ENCODE peak calls at places on chromosomes 13 and 19, in nine cellular contexts. One of them, this sample, is unnamed.

GRCh38 chr19:5954293-5954692 is 23.6 kb downstream of the RANBP3 start:
- DNase-seq in GM12891: no peak
- DNase-seq in psoas muscle: no peak
- DNase-seq in brain microvascular endothelial cell: no peak
- DNase-seq in GM13977: no peak
- DNase-seq in activated T-cell treated with anti-CD3 and anti-CD28 coated beads, Interleukin-2, amount 50 U/mL, for 72 hours: no peak
- DNase-seq in ovary: no peak
- DNase-seq in NCI-H2029: peak
- DNase-seq in mesendoderm: no peak
- DNase-seq in this sample: no peak

GRCh38 chr13:114147803-114148520 is 15.5 kb upstream of the RASA3 start:
- DNase-seq in GM13977: no peak
- DNase-seq in brain microvascular endothelial cell: no peak
- DNase-seq in ovary: no peak
- DNase-seq in GM12891: no peak
- DNase-seq in activated T-cell treated with anti-CD3 and anti-CD28 coated beads, Interleukin-2, amount 50 U/mL, for 72 hours: no peak
- DNase-seq in psoas muscle: no peak
- DNase-seq in NCI-H2029: no peak
- DNase-seq in mesendoderm: no peak
- DNase-seq in this sample: no peak

GRCh38 chr19:347946-348861 is 3.6 kb upstream of the MIER2 start:
- DNase-seq in GM13977: no peak
- DNase-seq in NCI-H2029: no peak
- DNase-seq in activated T-cell treated with anti-CD3 and anti-CD28 coated beads, Interleukin-2, amount 50 U/mL, for 72 hours: no peak
- DNase-seq in mesendoderm: peak
- DNase-seq in GM12891: no peak
- DNase-seq in brain microvascular endothelial cell: no peak
- DNase-seq in psoas muscle: no peak
- DNase-seq in ovary: no peak
- DNase-seq in this sample: no peak

GRCh38 chr13:22128413-22129198 is 457.7 kb downstream of the FGF9 start:
- DNase-seq in mesendoderm: no peak
- DNase-seq in brain microvascular endothelial cell: no peak
- DNase-seq in ovary: no peak
- DNase-seq in GM13977: no peak
- DNase-seq in NCI-H2029: no peak
- DNase-seq in GM12891: no peak
- DNase-seq in psoas muscle: no peak
- DNase-seq in activated T-cell treated with anti-CD3 and anti-CD28 coated beads, Interleukin-2, amount 50 U/mL, for 72 hours: no peak
- DNase-seq in this sample: no peak

GRCh38 chr19:18453269-18454024 is 15.5 kb upstream of the ISYNA1 start:
- DNase-seq in GM13977: no peak
- DNase-seq in psoas muscle: no peak
- DNase-seq in mesendoderm: no peak
- DNase-seq in GM12891: no peak
- DNase-seq in ovary: no peak
- DNase-seq in activated T-cell treated with anti-CD3 and anti-CD28 coated beads, Interleukin-2, amount 50 U/mL, for 72 hours: no peak
- DNase-seq in NCI-H2029: peak
- DNase-seq in brain microvascular endothelial cell: no peak
- DNase-seq in this sample: no peak

GRCh38 chr19:923551-924211 is 2.2 kb upstream of the ARID3A start:
- DNase-seq in NCI-H2029: no peak
- DNase-seq in brain microvascular endothelial cell: no peak
- DNase-seq in GM13977: no peak
- DNase-seq in psoas muscle: no peak
- DNase-seq in ovary: peak
- DNase-seq in GM12891: no peak
- DNase-seq in mesendoderm: no peak
- DNase-seq in activated T-cell treated with anti-CD3 and anti-CD28 coated beads, Interleukin-2, amount 50 U/mL, for 72 hours: no peak
- DNase-seq in this sample: no peak

GRCh38 chr19:1237027-1237659 is 662 bp downstream of the CBARP start:
- DNase-seq in NCI-H2029: no peak
- DNase-seq in brain microvascular endothelial cell: no peak
- DNase-seq in activated T-cell treated with anti-CD3 and anti-CD28 coated beads, Interleukin-2, amount 50 U/mL, for 72 hours: no peak
- DNase-seq in psoas muscle: no peak
- DNase-seq in ovary: peak
- DNase-seq in GM12891: no peak
- DNase-seq in GM13977: no peak
- DNase-seq in mesendoderm: no peak
- DNase-seq in this sample: no peak

GRCh38 chr13:71865858-71866172 is 1.2 kb downstream of the DACH1 start:
- DNase-seq in mesendoderm: peak
- DNase-seq in GM13977: peak
- DNase-seq in brain microvascular endothelial cell: no peak
- DNase-seq in psoas muscle: no peak
- DNase-seq in ovary: no peak
- DNase-seq in NCI-H2029: no peak
- DNase-seq in GM12891: no peak
- DNase-seq in activated T-cell treated with anti-CD3 and anti-CD28 coated beads, Interleukin-2, amount 50 U/mL, for 72 hours: peak
- DNase-seq in this sample: no peak

GRCh38 chr13:76820759-76821158 is 65.4 kb downstream of the KCTD12 start:
- DNase-seq in mesendoderm: peak
- DNase-seq in psoas muscle: peak
- DNase-seq in GM13977: no peak
- DNase-seq in NCI-H2029: no peak
- DNase-seq in ovary: peak
- DNase-seq in GM12891: no peak
- DNase-seq in activated T-cell treated with anti-CD3 and anti-CD28 coated beads, Interleukin-2, amount 50 U/mL, for 72 hours: no peak
- DNase-seq in brain microvascular endothelial cell: no peak
- DNase-seq in this sample: no peak

GRCh38 chr13:99429670-99430069 is 71.6 kb upstream of the TM9SF2 start:
- DNase-seq in psoas muscle: no peak
- DNase-seq in mesendoderm: no peak
- DNase-seq in brain microvascular endothelial cell: no peak
- DNase-seq in GM12891: no peak
- DNase-seq in activated T-cell treated with anti-CD3 and anti-CD28 coated beads, Interleukin-2, amount 50 U/mL, for 72 hours: no peak
- DNase-seq in NCI-H2029: no peak
- DNase-seq in ovary: no peak
- DNase-seq in GM13977: no peak
- DNase-seq in this sample: no peak

GRCh38 chr13:52833261-52833660 is 15.2 kb downstream of the PCDH8 start:
- DNase-seq in activated T-cell treated with anti-CD3 and anti-CD28 coated beads, Interleukin-2, amount 50 U/mL, for 72 hours: no peak
- DNase-seq in GM12891: no peak
- DNase-seq in GM13977: no peak
- DNase-seq in ovary: no peak
- DNase-seq in psoas muscle: no peak
- DNase-seq in brain microvascular endothelial cell: no peak
- DNase-seq in mesendoderm: no peak
- DNase-seq in NCI-H2029: no peak
- DNase-seq in this sample: no peak

GRCh38 chr19:646798-647565 is 7.3 kb downstream of the FGF22 start:
- DNase-seq in psoas muscle: peak
- DNase-seq in mesendoderm: no peak
- DNase-seq in ovary: no peak
- DNase-seq in GM13977: no peak
- DNase-seq in NCI-H2029: no peak
- DNase-seq in activated T-cell treated with anti-CD3 and anti-CD28 coated beads, Interleukin-2, amount 50 U/mL, for 72 hours: no peak
- DNase-seq in GM12891: no peak
- DNase-seq in brain microvascular endothelial cell: no peak
- DNase-seq in this sample: no peak

GRCh38 chr19:17739121-17739875 is 12.0 kb upstream of the FCHO1 start:
- DNase-seq in activated T-cell treated with anti-CD3 and anti-CD28 coated beads, Interleukin-2, amount 50 U/mL, for 72 hours: no peak
- DNase-seq in GM13977: peak
- DNase-seq in brain microvascular endothelial cell: no peak
- DNase-seq in mesendoderm: no peak
- DNase-seq in NCI-H2029: no peak
- DNase-seq in ovary: peak
- DNase-seq in GM12891: no peak
- DNase-seq in psoas muscle: no peak
- DNase-seq in this sample: no peak

GRCh38 chr13:50069255-50069654 is 54.0 kb downstream of the KCNRG start:
- DNase-seq in mesendoderm: no peak
- DNase-seq in GM12891: no peak
- DNase-seq in activated T-cell treated with anti-CD3 and anti-CD28 coated beads, Interleukin-2, amount 50 U/mL, for 72 hours: no peak
- DNase-seq in ovary: no peak
- DNase-seq in NCI-H2029: no peak
- DNase-seq in GM13977: no peak
- DNase-seq in psoas muscle: no peak
- DNase-seq in brain microvascular endothelial cell: no peak
- DNase-seq in this sample: no peak

GRCh38 chr13:109516196-109516595 is 270.2 kb downstream of the IRS2 start:
- DNase-seq in GM13977: no peak
- DNase-seq in psoas muscle: no peak
- DNase-seq in NCI-H2029: no peak
- DNase-seq in activated T-cell treated with anti-CD3 and anti-CD28 coated beads, Interleukin-2, amount 50 U/mL, for 72 hours: no peak
- DNase-seq in ovary: no peak
- DNase-seq in mesendoderm: peak
- DNase-seq in brain microvascular endothelial cell: no peak
- DNase-seq in GM12891: no peak
- DNase-seq in this sample: no peak

GRCh38 chr19:29685326-29685725 is 20.1 kb downstream of the PLEKHF1 start:
- DNase-seq in GM13977: no peak
- DNase-seq in NCI-H2029: no peak
- DNase-seq in ovary: no peak
- DNase-seq in activated T-cell treated with anti-CD3 and anti-CD28 coated beads, Interleukin-2, amount 50 U/mL, for 72 hours: no peak
- DNase-seq in brain microvascular endothelial cell: no peak
- DNase-seq in GM12891: no peak
- DNase-seq in mesendoderm: no peak
- DNase-seq in psoas muscle: no peak
- DNase-seq in this sample: no peak

GRCh38 chr13:59425211-59425721 is 738.5 kb downstream of the DIAPH3 start:
- DNase-seq in GM13977: no peak
- DNase-seq in ovary: no peak
- DNase-seq in GM12891: no peak
- DNase-seq in activated T-cell treated with anti-CD3 and anti-CD28 coated beads, Interleukin-2, amount 50 U/mL, for 72 hours: no peak
- DNase-seq in psoas muscle: no peak
- DNase-seq in mesendoderm: no peak
- DNase-seq in NCI-H2029: no peak
- DNase-seq in brain microvascular endothelial cell: peak
- DNase-seq in this sample: no peak

GRCh38 chr13:88601949-88602348 is 930.8 kb downstream of the SLITRK5 start:
- DNase-seq in mesendoderm: no peak
- DNase-seq in psoas muscle: no peak
- DNase-seq in NCI-H2029: no peak
- DNase-seq in GM13977: no peak
- DNase-seq in activated T-cell treated with anti-CD3 and anti-CD28 coated beads, Interleukin-2, amount 50 U/mL, for 72 hours: no peak
- DNase-seq in ovary: no peak
- DNase-seq in brain microvascular endothelial cell: no peak
- DNase-seq in GM12891: no peak
- DNase-seq in this sample: no peak

GRCh38 chr19:34263745-34264237 is 9.4 kb downstream of the GARRE1 start:
- DNase-seq in psoas muscle: no peak
- DNase-seq in brain microvascular endothelial cell: no peak
- DNase-seq in GM12891: no peak
- DNase-seq in activated T-cell treated with anti-CD3 and anti-CD28 coated beads, Interleukin-2, amount 50 U/mL, for 72 hours: no peak
- DNase-seq in mesendoderm: no peak
- DNase-seq in ovary: no peak
- DNase-seq in NCI-H2029: no peak
- DNase-seq in GM13977: no peak
- DNase-seq in this sample: no peak

GRCh38 chr13:59691501-59692066 is 472.1 kb downstream of the DIAPH3 start:
- DNase-seq in activated T-cell treated with anti-CD3 and anti-CD28 coated beads, Interleukin-2, amount 50 U/mL, for 72 hours: no peak
- DNase-seq in GM13977: no peak
- DNase-seq in brain microvascular endothelial cell: no peak
- DNase-seq in psoas muscle: no peak
- DNase-seq in GM12891: no peak
- DNase-seq in mesendoderm: no peak
- DNase-seq in ovary: no peak
- DNase-seq in NCI-H2029: no peak
- DNase-seq in this sample: no peak

GRCh38 chr13:59477011-59477410 is 686.7 kb downstream of the DIAPH3 start:
- DNase-seq in GM12891: no peak
- DNase-seq in psoas muscle: no peak
- DNase-seq in NCI-H2029: no peak
- DNase-seq in activated T-cell treated with anti-CD3 and anti-CD28 coated beads, Interleukin-2, amount 50 U/mL, for 72 hours: no peak
- DNase-seq in brain microvascular endothelial cell: no peak
- DNase-seq in GM13977: no peak
- DNase-seq in mesendoderm: no peak
- DNase-seq in ovary: no peak
- DNase-seq in this sample: no peak

GRCh38 chr13:29594710-29595379 is 643 bp downstream of the SLC7A1 start:
- DNase-seq in NCI-H2029: no peak
- DNase-seq in mesendoderm: peak
- DNase-seq in GM13977: peak
- DNase-seq in GM12891: peak
- DNase-seq in ovary: peak
- DNase-seq in psoas muscle: peak
- DNase-seq in brain microvascular endothelial cell: peak
- DNase-seq in activated T-cell treated with anti-CD3 and anti-CD28 coated beads, Interleukin-2, amount 50 U/mL, for 72 hours: peak
- DNase-seq in this sample: peak

GRCh38 chr13:113907637-113908617 is 44.1 kb upstream of the GAS6 start:
- DNase-seq in brain microvascular endothelial cell: no peak
- DNase-seq in activated T-cell treated with anti-CD3 and anti-CD28 coated beads, Interleukin-2, amount 50 U/mL, for 72 hours: no peak
- DNase-seq in ovary: no peak
- DNase-seq in NCI-H2029: no peak
- DNase-seq in GM13977: no peak
- DNase-seq in GM12891: no peak
- DNase-seq in psoas muscle: no peak
- DNase-seq in mesendoderm: peak
- DNase-seq in this sample: peak

GRCh38 chr13:108086678-108087077 is 128.7 kb downstream of the LIG4 start:
- DNase-seq in GM12891: no peak
- DNase-seq in GM13977: no peak
- DNase-seq in NCI-H2029: no peak
- DNase-seq in mesendoderm: peak
- DNase-seq in psoas muscle: no peak
- DNase-seq in activated T-cell treated with anti-CD3 and anti-CD28 coated beads, Interleukin-2, amount 50 U/mL, for 72 hours: no peak
- DNase-seq in brain microvascular endothelial cell: peak
- DNase-seq in ovary: no peak
- DNase-seq in this sample: no peak

GRCh38 chr19:15378529-15379082 is 981 bp downstream of the AKAP8 start:
- DNase-seq in NCI-H2029: peak
- DNase-seq in mesendoderm: peak
- DNase-seq in GM13977: peak
- DNase-seq in ovary: no peak
- DNase-seq in psoas muscle: no peak
- DNase-seq in GM12891: peak
- DNase-seq in brain microvascular endothelial cell: peak
- DNase-seq in activated T-cell treated with anti-CD3 and anti-CD28 coated beads, Interleukin-2, amount 50 U/mL, for 72 hours: peak
- DNase-seq in this sample: peak

GRCh38 chr19:9406798-9407352 is 28.5 kb downstream of the ZNF266 start:
- DNase-seq in activated T-cell treated with anti-CD3 and anti-CD28 coated beads, Interleukin-2, amount 50 U/mL, for 72 hours: peak
- DNase-seq in ovary: peak
- DNase-seq in GM12891: peak
- DNase-seq in mesendoderm: no peak
- DNase-seq in brain microvascular endothelial cell: peak
- DNase-seq in GM13977: peak
- DNase-seq in psoas muscle: peak
- DNase-seq in NCI-H2029: no peak
- DNase-seq in this sample: peak